ENCODE peak calls at places on chromosomes 16 and 17, in six cellular contexts. One of them, this sample, is unnamed.

GRCh38 chr17:50056217-50056960 is 479 bp downstream of the ITGA3 start:
- DNase-seq in CD4-positive, CD25-positive, alpha-beta regulatory T cell: peak; percentile 61
- DNase-seq in skeletal muscle cell: no peak
- DNase-seq in AG04450: no peak
- DNase-seq in AG04449: no peak
- DNase-seq in kidney epithelial cell: no peak
- DNase-seq in this sample: no peak

GRCh38 chr17:80327518-80327917 is 66.9 kb downstream of the RNF213 start:
- DNase-seq in CD4-positive, CD25-positive, alpha-beta regulatory T cell: no peak
- DNase-seq in skeletal muscle cell: no peak
- DNase-seq in AG04450: no peak
- DNase-seq in AG04449: no peak
- DNase-seq in kidney epithelial cell: no peak
- DNase-seq in this sample: no peak

GRCh38 chr16:75491876-75492275 is 3.4 kb downstream of the CHST6 start:
- DNase-seq in CD4-positive, CD25-positive, alpha-beta regulatory T cell: no peak
- DNase-seq in skeletal muscle cell: no peak
- DNase-seq in AG04450: no peak
- DNase-seq in AG04449: no peak
- DNase-seq in kidney epithelial cell: no peak
- DNase-seq in this sample: no peak

GRCh38 chr17:6639651-6640535 is 618 bp downstream of the KIAA0753 start:
- DNase-seq in CD4-positive, CD25-positive, alpha-beta regulatory T cell: peak; percentile 50
- DNase-seq in skeletal muscle cell: no peak
- DNase-seq in AG04450: no peak
- DNase-seq in AG04449: no peak
- DNase-seq in kidney epithelial cell: no peak
- DNase-seq in this sample: no peak

GRCh38 chr16:25692734-25693508 is 1.2 kb downstream of the HS3ST4 start:
- DNase-seq in CD4-positive, CD25-positive, alpha-beta regulatory T cell: no peak
- DNase-seq in skeletal muscle cell: no peak
- DNase-seq in AG04450: no peak
- DNase-seq in AG04449: no peak
- DNase-seq in kidney epithelial cell: no peak
- DNase-seq in this sample: no peak

GRCh38 chr17:49198206-49198605 is 12.2 kb downstream of the GNGT2 start:
- DNase-seq in CD4-positive, CD25-positive, alpha-beta regulatory T cell: no peak
- DNase-seq in skeletal muscle cell: no peak
- DNase-seq in AG04450: no peak
- DNase-seq in AG04449: no peak
- DNase-seq in kidney epithelial cell: no peak
- DNase-seq in this sample: no peak

GRCh38 chr17:39663688-39664580 is 1.2 kb upstream of the TCAP start:
- DNase-seq in CD4-positive, CD25-positive, alpha-beta regulatory T cell: no peak
- DNase-seq in skeletal muscle cell: no peak
- DNase-seq in AG04450: no peak
- DNase-seq in AG04449: no peak
- DNase-seq in kidney epithelial cell: no peak
- DNase-seq in this sample: no peak

GRCh38 chr17:49901460-49902331 is 53.8 kb upstream of the TAC4 start:
- DNase-seq in CD4-positive, CD25-positive, alpha-beta regulatory T cell: no peak
- DNase-seq in skeletal muscle cell: no peak
- DNase-seq in AG04450: no peak
- DNase-seq in AG04449: no peak
- DNase-seq in kidney epithelial cell: no peak
- DNase-seq in this sample: no peak

GRCh38 chr17:34580685-34581445 is 1.5 kb downstream of the TMEM132E start:
- DNase-seq in CD4-positive, CD25-positive, alpha-beta regulatory T cell: no peak
- DNase-seq in skeletal muscle cell: no peak
- DNase-seq in AG04450: no peak
- DNase-seq in AG04449: no peak
- DNase-seq in kidney epithelial cell: no peak
- DNase-seq in this sample: no peak

GRCh38 chr17:73031472-73031871 is 61.0 kb downstream of the SLC39A11 start:
- DNase-seq in CD4-positive, CD25-positive, alpha-beta regulatory T cell: no peak
- DNase-seq in skeletal muscle cell: no peak
- DNase-seq in AG04450: no peak
- DNase-seq in AG04449: no peak
- DNase-seq in kidney epithelial cell: no peak
- DNase-seq in this sample: no peak
- H3K4me3 ChIP-seq in CD4-positive, CD25-positive, alpha-beta regulatory T cell: no peak overlapping the region
- H3K4me3 ChIP-seq in skeletal muscle cell: no peak overlapping the region
- H3K4me3 ChIP-seq in AG04450: no peak overlapping the region
- H3K4me3 ChIP-seq in AG04449: no peak overlapping the region
- H3K4me3 ChIP-seq in kidney epithelial cell: no peak overlapping the region
- H3K4me3 ChIP-seq in this sample: no peak overlapping the region

GRCh38 chr16:1706386-1707192 is 594 bp downstream of the MAPK8IP3 start:
- DNase-seq in CD4-positive, CD25-positive, alpha-beta regulatory T cell: peak; percentile 68
- DNase-seq in skeletal muscle cell: no peak
- DNase-seq in AG04450: no peak
- DNase-seq in AG04449: no peak
- DNase-seq in kidney epithelial cell: no peak
- DNase-seq in this sample: no peak

GRCh38 chr16:1707193-1707790 is 1.3 kb downstream of the MAPK8IP3 start:
- DNase-seq in CD4-positive, CD25-positive, alpha-beta regulatory T cell: peak; percentile 41
- DNase-seq in skeletal muscle cell: no peak
- DNase-seq in AG04450: no peak
- DNase-seq in AG04449: no peak
- DNase-seq in kidney epithelial cell: no peak
- DNase-seq in this sample: no peak

GRCh38 chr16:1708768-1709180 is 2.8 kb downstream of the MAPK8IP3 start:
- DNase-seq in CD4-positive, CD25-positive, alpha-beta regulatory T cell: no peak
- DNase-seq in skeletal muscle cell: no peak
- DNase-seq in AG04450: peak; percentile 45
- DNase-seq in AG04449: no peak
- DNase-seq in kidney epithelial cell: no peak
- DNase-seq in this sample: no peak

GRCh38 chr16:1709356-1709755 is 3.4 kb downstream of the MAPK8IP3 start:
- DNase-seq in CD4-positive, CD25-positive, alpha-beta regulatory T cell: no peak
- DNase-seq in skeletal muscle cell: no peak
- DNase-seq in AG04450: no peak
- DNase-seq in AG04449: no peak
- DNase-seq in kidney epithelial cell: no peak
- DNase-seq in this sample: no peak

DNA sequence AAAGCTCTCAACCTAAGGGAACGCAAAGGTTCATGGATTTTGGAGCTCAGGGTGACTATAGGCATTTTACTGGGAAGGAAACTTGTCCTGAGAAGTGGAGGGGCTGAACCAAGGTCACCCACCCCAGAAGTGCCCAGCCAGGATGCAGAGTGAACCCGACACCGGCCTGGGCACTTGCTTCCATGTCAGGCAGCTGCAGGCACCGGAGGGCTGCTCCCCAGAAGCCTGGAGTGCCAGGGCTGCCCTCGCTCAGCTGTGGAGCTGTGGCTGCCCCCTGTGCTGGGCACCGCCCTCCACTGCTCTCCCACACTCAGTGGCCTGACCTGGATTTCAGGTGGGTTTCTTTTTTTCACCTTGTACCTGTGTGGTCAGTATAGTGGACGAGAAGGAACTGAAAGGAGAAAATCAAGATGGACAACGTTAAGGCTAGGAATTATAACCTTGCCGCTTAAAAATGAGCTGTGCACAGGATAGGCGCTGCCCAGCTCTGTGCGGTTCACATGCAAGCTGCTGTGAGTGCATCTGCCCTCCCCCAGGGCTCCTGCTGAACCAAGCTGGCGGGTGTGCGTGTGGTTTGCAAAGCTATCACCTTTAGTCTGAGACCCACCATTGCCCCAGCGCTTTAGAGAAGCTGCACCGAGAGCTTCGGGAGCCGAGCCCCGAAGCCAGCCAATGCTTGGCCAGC is 2.2 kb downstream of the MAPK8IP3 start:
- DNase-seq in CD4-positive, CD25-positive, alpha-beta regulatory T cell: no peak
- DNase-seq in skeletal muscle cell: no peak
- DNase-seq in AG04450: no peak
- DNase-seq in AG04449: no peak
- DNase-seq in kidney epithelial cell: no peak
- DNase-seq in this sample: no peak
- H3K4me3 ChIP-seq in CD4-positive, CD25-positive, alpha-beta regulatory T cell: peak overlapping the region; percentile 85
- H3K4me3 ChIP-seq in skeletal muscle cell: no peak overlapping the region
- H3K4me3 ChIP-seq in AG04450: peak overlapping the region; percentile 94
- H3K4me3 ChIP-seq in AG04449: peak overlapping the region; percentile 99
- H3K4me3 ChIP-seq in kidney epithelial cell: no peak overlapping the region
- H3K4me3 ChIP-seq in this sample: peak overlapping the region; percentile 96

GRCh38 chr17:77608431-77608830 is 350.1 kb upstream of the TNRC6C start:
- DNase-seq in CD4-positive, CD25-positive, alpha-beta regulatory T cell: no peak
- DNase-seq in skeletal muscle cell: no peak
- DNase-seq in AG04450: no peak
- DNase-seq in AG04449: no peak
- DNase-seq in kidney epithelial cell: no peak
- DNase-seq in this sample: no peak

GRCh38 chr17:77611791-77612466 is 346.6 kb upstream of the TNRC6C start:
- DNase-seq in CD4-positive, CD25-positive, alpha-beta regulatory T cell: no peak
- DNase-seq in skeletal muscle cell: no peak
- DNase-seq in AG04450: no peak
- DNase-seq in AG04449: no peak
- DNase-seq in kidney epithelial cell: no peak
- DNase-seq in this sample: no peak

GRCh38 chr17:77609553-77610517 is 348.7 kb upstream of the TNRC6C start:
- DNase-seq in CD4-positive, CD25-positive, alpha-beta regulatory T cell: peak; percentile 91
- DNase-seq in skeletal muscle cell: peak; percentile 9
- DNase-seq in AG04450: no peak
- DNase-seq in AG04449: no peak
- DNase-seq in kidney epithelial cell: no peak
- DNase-seq in this sample: no peak

GRCh38 chr17:77610980-77611641 is 347.4 kb upstream of the TNRC6C start:
- DNase-seq in CD4-positive, CD25-positive, alpha-beta regulatory T cell: no peak
- DNase-seq in skeletal muscle cell: no peak
- DNase-seq in AG04450: no peak
- DNase-seq in AG04449: no peak
- DNase-seq in kidney epithelial cell: no peak
- DNase-seq in this sample: no peak

GRCh38 chr17:77610518-77610893 is 348.0 kb upstream of the TNRC6C start:
- DNase-seq in CD4-positive, CD25-positive, alpha-beta regulatory T cell: no peak
- DNase-seq in skeletal muscle cell: no peak
- DNase-seq in AG04450: no peak
- DNase-seq in AG04449: no peak
- DNase-seq in kidney epithelial cell: no peak
- DNase-seq in this sample: no peak
- H3K4me3 ChIP-seq in CD4-positive, CD25-positive, alpha-beta regulatory T cell: peak overlapping the region; percentile 74
- H3K4me3 ChIP-seq in skeletal muscle cell: no peak overlapping the region
- H3K4me3 ChIP-seq in AG04450: no peak overlapping the region
- H3K4me3 ChIP-seq in AG04449: no peak overlapping the region
- H3K4me3 ChIP-seq in kidney epithelial cell: no peak overlapping the region
- H3K4me3 ChIP-seq in this sample: no peak overlapping the region

DNA sequence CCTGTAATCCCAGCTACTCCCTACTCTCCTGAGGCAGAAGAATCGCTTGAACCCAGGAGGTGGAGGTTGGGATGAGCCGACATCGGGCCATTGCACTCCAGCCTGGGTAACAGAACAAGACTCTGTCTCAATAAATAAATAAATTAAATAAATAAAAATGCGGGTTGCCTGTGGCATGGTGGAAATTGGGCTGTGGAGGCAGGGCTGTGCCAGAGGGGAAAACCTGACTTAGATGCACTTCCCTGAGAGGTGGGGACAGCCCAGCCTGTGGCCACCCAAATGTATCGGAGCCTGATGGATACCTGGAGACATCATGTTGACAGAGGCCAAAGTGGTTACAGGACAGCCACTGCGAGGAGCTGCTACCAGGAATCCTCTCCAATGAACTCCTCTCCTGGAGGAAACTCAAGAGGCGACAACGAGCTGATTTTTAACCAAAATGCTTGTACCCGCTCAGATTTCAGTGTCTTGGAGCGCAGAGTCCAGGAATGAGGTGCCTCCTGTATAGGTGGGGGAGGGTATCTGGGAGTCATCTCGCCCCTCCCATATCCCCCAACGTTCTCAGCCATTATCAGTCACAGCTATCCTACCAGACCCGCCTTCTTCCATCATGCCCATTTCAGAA is 32.3 kb downstream of the DDX19A start:
- DNase-seq in CD4-positive, CD25-positive, alpha-beta regulatory T cell: no peak
- DNase-seq in skeletal muscle cell: no peak
- DNase-seq in AG04450: no peak
- DNase-seq in AG04449: no peak
- DNase-seq in kidney epithelial cell: no peak
- DNase-seq in this sample: no peak
- H3K4me3 ChIP-seq in CD4-positive, CD25-positive, alpha-beta regulatory T cell: peak overlapping the region; percentile 75
- H3K4me3 ChIP-seq in skeletal muscle cell: no peak overlapping the region
- H3K4me3 ChIP-seq in AG04450: no peak overlapping the region
- H3K4me3 ChIP-seq in AG04449: no peak overlapping the region
- H3K4me3 ChIP-seq in kidney epithelial cell: no peak overlapping the region
- H3K4me3 ChIP-seq in this sample: no peak overlapping the region

DNA sequence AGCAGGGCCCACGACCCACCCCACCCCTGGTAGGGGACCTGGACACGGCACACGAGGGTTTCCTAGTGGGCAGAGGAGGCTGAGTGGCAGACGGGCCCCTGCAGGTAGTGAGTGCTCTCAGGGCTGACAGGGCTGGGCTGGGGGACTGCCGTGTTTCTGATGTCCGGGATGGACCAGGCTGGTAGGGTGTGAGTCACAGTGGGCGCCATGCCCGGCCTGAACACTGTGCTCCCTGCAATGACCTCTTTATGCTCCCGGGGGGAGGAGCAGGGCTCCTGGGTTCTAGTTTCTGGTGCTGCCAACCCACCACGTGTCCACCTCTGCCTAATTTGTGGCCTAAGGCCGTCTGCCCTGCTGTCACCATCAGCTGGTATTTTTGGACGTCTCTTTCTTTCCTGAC is 26.3 kb downstream of the ARHGAP23 start:
- DNase-seq in CD4-positive, CD25-positive, alpha-beta regulatory T cell: no peak
- DNase-seq in skeletal muscle cell: no peak
- DNase-seq in AG04450: no peak
- DNase-seq in AG04449: no peak
- DNase-seq in kidney epithelial cell: no peak
- DNase-seq in this sample: no peak
- H3K4me3 ChIP-seq in CD4-positive, CD25-positive, alpha-beta regulatory T cell: no peak overlapping the region
- H3K4me3 ChIP-seq in skeletal muscle cell: peak overlapping the region; percentile 60
- H3K4me3 ChIP-seq in AG04450: peak overlapping the region; percentile 74
- H3K4me3 ChIP-seq in AG04449: peak overlapping the region; percentile 77
- H3K4me3 ChIP-seq in kidney epithelial cell: peak overlapping the region; percentile 50
- H3K4me3 ChIP-seq in this sample: peak overlapping the region; percentile 51